ENCODE peak calls at places on chromosome 17, in five cellular contexts. U is GM12878, N is K562, O is HCT116, L is H1. W is an unnamed sample.

GRCh38 chr17:48054238-48055185 is 6.4 kb downstream of the NFE2L1 start:
- DNase-seq in L (peak), N (peak), O (no peak), U (no peak), W (no peak)

GRCh38 chr17:40547079-40547784 is 18.0 kb downstream of the CCR7 start:
- DNase-seq in L (no peak), O (no peak), U (no peak), N (no peak), W (no peak)

GRCh38 chr17:41785091-41785875 is 1.2 kb downstream of the JUP start:
- DNase-seq in L (peak), N (peak), U (no peak), O (no peak), W (peak)

GRCh38 chr17:81888105-81888987 is 3.0 kb downstream of the ALYREF start:
- DNase-seq in L (no peak), N (no peak), O (no peak), U (no peak), W (no peak)

GRCh38 chr17:34547453-34548063 is 31.8 kb upstream of the TMEM132E start:
- DNase-seq in O (no peak), U (no peak), L (no peak), N (no peak), W (no peak)

GRCh38 chr17:42845918-42846593 is 1.7 kb downstream of the AOC2 start:
- DNase-seq in U (no peak), O (no peak), L (no peak), N (no peak), W (no peak)

GRCh38 chr17:3886776-3887175 is 6.1 kb downstream of the CAMKK1 start:
- DNase-seq in O (no peak), L (no peak), N (no peak), U (no peak), W (no peak)

GRCh38 chr17:2874211-2874686 is 78.0 kb downstream of the RAP1GAP2 start:
- DNase-seq in N (no peak), U (no peak), L (peak), O (no peak), W (peak)

GRCh38 chr17:2055494-2056220 is 754 bp downstream of the HIC1 start:
- DNase-seq in L (no peak), U (no peak), O (no peak), N (no peak), W (no peak)

GRCh38 chr17:63419949-63420867 is 25.9 kb downstream of the CYB561 start:
- DNase-seq in N (peak), L (no peak), O (no peak), U (no peak), W (no peak)

GRCh38 chr17:79933863-79934652 is 94.8 kb upstream of the CBX4 start:
- DNase-seq in O (no peak), U (no peak), N (no peak), L (no peak), W (peak)
- TF ChIP-seq CEBPB in O (no peak), U (no peak), N (no peak), L (no peak), W (no peak)

DNA sequence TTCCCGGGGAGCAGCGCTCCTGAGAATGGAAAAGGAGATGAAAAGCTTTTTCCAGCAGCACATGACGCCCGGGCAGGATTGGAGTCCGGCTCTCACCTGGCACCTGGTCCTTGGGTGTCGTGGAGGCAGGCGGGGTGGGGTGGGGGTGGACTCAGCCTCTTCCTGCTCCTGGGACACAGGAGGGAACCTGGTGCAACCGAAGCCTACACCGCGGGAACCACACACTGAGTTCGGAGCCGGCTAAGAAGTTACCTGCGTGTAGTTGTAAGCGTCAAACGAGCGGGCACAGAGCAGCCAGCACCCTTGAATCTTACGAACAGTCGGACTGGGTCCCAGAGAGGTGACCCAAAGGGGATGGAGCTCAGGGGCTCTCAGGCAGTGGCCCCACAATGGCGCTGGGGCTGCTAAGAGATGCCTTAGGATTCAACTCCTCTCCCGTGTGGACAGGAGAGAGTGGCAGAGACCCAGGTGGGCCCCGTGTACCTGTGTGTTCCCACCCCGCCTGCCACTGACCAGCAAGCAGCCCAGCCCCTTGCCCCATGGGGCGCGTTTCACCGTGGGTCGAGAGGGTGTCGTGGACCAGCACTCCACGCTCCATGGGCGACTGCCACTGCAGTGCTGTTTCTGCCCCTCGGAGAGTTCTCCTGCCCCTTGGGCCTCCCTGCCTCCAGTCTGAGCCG is 105.8 kb upstream of the METRNL start:
- DNase-seq in N (no peak), U (no peak), L (no peak), O (no peak), W (no peak)
- TF ChIP-seq MAX in N (no peak), U (no peak), L (no peak), O (no peak), W (no peak)

GRCh38 chr17:50200447-50201225 is 795 bp downstream of the COL1A1 start:
- DNase-seq in O (peak), N (peak), L (peak), U (no peak), W (peak)
- TF ChIP-seq POLR2A in O (no peak), N (no peak), L (no peak), U (no peak), W (no peak)

GRCh38 chr17:70120420-70120819 is 45.4 kb downstream of the KCNJ16 start:
- DNase-seq in U (no peak), O (no peak), L (no peak), N (no peak), W (no peak)

GRCh38 chr17:70116919-70117318 is 41.9 kb downstream of the KCNJ16 start:
- DNase-seq in U (no peak), N (no peak), O (no peak), L (no peak), W (no peak)

GRCh38 chr17:70121136-70121535 is 46.1 kb downstream of the KCNJ16 start:
- DNase-seq in L (no peak), U (no peak), O (no peak), N (no peak), W (no peak)

GRCh38 chr17:70119961-70120360 is 44.9 kb downstream of the KCNJ16 start:
- DNase-seq in N (no peak), O (no peak), U (no peak), L (no peak), W (no peak)

DNA sequence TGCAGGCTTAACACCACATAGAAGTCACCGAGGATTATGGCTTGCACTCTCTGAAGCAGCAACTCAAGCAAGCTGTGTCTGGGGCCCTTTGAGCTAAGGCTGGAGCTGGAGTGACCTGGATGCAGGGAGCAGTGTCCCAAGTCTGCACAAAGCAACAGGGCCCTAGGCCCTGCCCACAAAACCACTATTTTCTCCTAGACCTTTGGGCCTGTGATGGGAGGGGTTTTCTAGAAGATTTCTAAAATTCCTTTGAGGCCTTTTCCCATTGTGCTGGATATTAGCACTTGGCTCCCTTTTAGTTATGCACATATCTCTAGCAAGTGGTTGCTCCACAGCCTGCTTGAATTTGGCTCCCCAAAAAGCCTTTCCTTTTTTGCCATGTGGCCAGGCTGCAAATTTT is 44.5 kb downstream of the KCNJ16 start:
- DNase-seq in N (no peak), U (no peak), O (no peak), L (no peak), W (no peak)
- TF ChIP-seq CEBPB in N (no peak), U (no peak), O (no peak), L (no peak), W (no peak)

DNA sequence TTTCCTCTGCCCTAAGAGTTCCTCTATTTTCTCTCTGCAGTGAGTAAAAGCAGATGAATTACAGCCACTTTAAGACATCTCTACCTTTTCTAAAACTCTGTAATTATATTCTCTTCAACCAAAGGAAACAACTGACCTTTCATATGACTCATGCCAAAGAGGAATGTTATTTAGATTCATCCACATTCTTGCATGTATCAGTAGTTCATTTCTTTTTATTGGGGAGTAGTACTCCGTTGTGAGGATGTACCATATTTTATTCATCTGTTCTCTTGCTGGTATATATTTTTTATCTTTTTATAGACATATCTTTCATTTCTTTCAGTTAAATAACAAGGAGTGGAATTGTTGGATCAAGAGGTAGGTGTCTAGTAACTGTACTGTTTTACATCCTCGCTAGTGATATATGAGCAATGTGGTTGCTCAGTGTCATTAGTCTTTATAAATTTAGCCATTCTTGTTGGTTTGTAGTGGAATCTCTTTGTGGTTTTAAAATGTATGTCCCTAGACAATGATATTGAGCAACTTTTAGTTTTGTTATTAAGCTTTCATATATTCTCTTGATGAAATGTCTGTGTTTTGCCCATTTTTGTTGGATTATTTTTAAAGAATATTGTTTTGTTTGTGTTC is 7.8 kb upstream of the MYH8 start:
- DNase-seq in N (no peak), L (no peak), U (no peak), O (no peak), W (no peak)
- TF ChIP-seq MAX in N (no peak), L (no peak), U (no peak), O (no peak), W (no peak)

GRCh38 chr17:78411241-78411855 is 32.9 kb downstream of the PGS1 start:
- DNase-seq in O (no peak), N (peak), U (no peak), L (no peak), W (no peak)
- TF ChIP-seq POLR2A in O (no peak), N (no peak), U (no peak), L (no peak), W (no peak)

DNA sequence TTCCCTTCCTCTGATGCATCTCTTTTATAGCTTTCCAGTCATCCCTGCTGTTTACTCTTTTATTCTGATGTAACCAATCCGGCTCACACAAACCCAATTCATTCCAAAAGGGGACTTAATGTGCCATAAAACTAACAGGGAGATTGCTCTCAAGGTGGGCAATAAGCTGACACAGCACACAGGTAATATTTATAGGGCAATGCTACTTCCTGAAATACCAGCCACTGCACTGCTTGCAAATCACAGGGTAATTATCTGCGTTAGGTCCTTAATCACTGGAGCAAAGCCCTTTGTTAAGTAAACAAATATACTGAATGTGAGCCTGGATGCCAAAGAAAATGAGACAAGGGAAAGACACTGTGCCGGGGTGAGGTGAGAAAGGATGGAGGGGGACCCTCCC is 23.3 kb upstream of the CA10 start:
- DNase-seq in U (no peak), N (no peak), O (no peak), L (no peak), W (no peak)
- TF ChIP-seq CEBPB in U (no peak), N (no peak), O (no peak), L (no peak), W (no peak)

GRCh38 chr17:72406501-72406900 is 285.7 kb downstream of the SOX9 start:
- DNase-seq in O (no peak), N (no peak), L (no peak), U (no peak), W (no peak)

GRCh38 chr17:72405662-72406230 is 284.9 kb downstream of the SOX9 start:
- DNase-seq in O (no peak), N (no peak), U (no peak), L (no peak), W (no peak)

GRCh38 chr17:72402727-72403210 is 281.9 kb downstream of the SOX9 start:
- DNase-seq in N (no peak), O (no peak), L (no peak), U (no peak), W (no peak)

GRCh38 chr17:72403713-72404209 is 282.9 kb downstream of the SOX9 start:
- DNase-seq in L (no peak), O (no peak), U (no peak), N (no peak), W (peak)

DNA sequence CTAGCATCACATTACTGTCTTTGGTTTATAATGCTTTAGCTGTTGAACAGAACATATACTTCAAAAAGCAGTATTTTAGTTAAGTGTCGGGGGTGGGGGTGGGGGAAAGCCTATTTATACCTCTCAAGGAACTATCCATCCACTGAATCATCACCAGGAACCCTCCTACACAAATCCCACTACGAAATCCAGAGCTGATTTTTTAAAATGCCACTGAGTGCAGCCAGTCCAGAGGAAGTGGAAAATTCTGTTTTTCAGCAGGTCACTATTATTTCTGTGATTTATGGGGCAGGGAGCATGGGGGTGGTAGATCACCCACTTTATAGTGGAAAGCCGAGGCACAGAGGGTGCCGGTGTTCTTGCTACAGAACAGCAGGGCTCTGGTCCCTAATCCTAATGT is 284.1 kb downstream of the SOX9 start:
- DNase-seq in U (no peak), O (no peak), N (no peak), L (no peak), W (no peak)
- TF ChIP-seq MAX in U (no peak), O (no peak), N (no peak), L (no peak), W (no peak)

DNA sequence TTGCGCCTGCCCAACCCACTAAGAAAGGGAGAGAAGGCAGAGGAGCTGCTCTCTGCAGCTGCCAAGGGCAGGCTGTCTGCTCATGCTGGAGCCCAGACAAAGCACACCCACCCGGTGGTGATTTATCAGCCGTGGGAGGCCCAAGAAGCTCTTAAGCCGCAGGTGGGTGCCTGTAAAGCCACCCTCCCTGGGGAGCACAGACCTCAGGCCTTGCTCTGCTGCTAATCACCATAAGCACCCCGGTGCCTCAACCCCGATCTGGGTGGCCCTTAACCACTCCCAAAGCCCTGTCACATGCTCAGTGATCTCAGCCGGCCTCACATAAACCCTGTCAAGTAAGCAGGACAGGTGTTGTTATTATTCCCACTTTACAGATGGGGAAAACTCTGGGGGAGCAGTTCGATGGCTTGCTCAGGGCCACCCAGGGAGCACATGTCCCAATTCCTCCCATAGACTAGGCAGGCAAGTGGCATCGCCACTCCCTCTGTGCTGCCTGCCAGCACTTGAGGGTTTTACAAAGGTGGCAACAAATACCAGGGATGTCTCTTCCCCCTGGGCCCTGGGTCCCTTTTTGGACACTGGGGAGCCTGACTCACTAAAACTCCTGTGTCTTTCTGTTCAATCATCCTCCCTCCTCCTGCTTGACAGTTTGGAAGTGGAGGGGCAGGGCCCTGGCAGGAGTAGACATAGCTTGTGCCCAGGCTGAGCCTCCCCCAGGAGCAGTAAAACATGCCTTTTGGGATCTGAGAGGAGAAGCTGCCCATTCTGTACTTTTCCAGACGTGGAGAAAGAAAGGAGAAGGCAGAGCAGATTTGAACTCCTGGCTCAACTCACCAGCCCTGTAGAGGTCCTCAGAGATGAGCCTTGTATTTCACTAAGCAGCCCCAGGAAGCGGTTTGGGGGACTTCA is 299.3 kb downstream of the SOX9 start:
- DNase-seq in U (peak), O (no peak), L (no peak), N (no peak), W (no peak)
- TF ChIP-seq POLR2A in U (peak), O (no peak), L (no peak), N (no peak), W (no peak)

GRCh38 chr17:36592316-36592710 is 634 bp downstream of the DHRS11 start:
- DNase-seq in U (no peak), O (no peak), L (no peak), N (no peak), W (peak)

GRCh38 chr17:36593651-36594316 is 2.1 kb downstream of the DHRS11 start:
- DNase-seq in U (no peak), O (no peak), L (no peak), N (no peak), W (no peak)

GRCh38 chr17:36592711-36593321 is 1.1 kb downstream of the DHRS11 start:
- DNase-seq in O (no peak), U (no peak), L (no peak), N (no peak), W (no peak)

GRCh38 chr17:36590082-36590481 is 1.6 kb upstream of the DHRS11 start:
- DNase-seq in O (no peak), N (peak), L (no peak), U (no peak), W (no peak)

DNA sequence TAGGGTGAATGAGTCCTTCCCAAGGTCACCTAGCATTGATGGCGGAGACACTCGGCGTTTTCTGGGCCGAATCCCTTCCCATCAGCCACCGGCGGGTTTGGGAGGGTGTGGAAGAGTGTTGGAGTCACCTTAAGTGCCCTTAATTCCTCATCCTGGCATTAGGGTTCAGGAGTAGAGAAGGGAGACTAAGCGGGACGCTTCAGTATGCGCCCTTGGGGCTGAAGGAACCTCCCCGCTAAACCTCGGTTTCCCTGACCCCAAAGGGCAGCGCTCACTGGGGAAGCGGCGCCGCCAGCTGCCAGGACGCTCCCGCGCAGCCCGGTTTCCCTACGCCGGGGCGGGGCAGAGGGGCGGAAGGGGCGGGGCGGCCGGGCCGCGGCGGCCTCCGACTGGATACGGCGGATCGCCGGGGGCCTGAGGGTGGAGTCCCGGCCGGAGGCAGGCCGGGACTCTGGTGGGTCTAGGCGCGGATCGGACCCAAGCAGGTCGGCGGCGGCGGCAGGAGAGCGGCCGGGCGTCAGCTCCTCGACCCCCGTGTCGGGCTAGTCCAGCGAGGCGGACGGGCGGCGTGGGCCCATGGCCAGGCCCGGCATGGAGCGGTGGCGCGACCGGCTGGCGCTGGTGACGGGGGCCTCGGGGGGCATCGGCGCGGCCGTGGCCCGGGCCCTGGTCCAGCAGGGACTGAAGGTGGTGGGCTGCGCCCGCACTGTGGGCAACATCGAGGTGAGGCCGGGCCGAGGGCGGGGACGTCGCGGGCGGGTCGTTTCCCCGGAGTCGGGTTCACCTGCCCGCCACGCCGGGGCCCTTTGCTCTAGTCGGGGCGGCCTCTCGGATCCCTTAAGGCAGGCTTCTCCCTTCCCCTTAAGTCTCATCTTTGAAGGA is at the start of gene DHRS11:
- DNase-seq in U (no peak), O (peak), N (peak), L (peak), W (peak)
- TF ChIP-seq CEBPB in U (no peak), O (no peak), N (no peak), L (no peak), W (no peak)

W was measured in A549.